ENCODE peak calls at places on chromosomes 7 and 10, in four cellular contexts. One of them, this sample, is unnamed.

GRCh38 chr10:122034149-122034756 is 45.3 kb downstream of the TACC2 start:
- DNase-seq in HCT116: no peak
- DNase-seq in CD8-positive, alpha-beta memory T cell: no peak
- DNase-seq in prostate gland: no peak
- DNase-seq in this sample: no peak

GRCh38 chr7:141071855-141072547 is 1.9 kb upstream of the TMEM178B start:
- DNase-seq in HCT116: no peak
- DNase-seq in prostate gland: no peak
- DNase-seq in CD8-positive, alpha-beta memory T cell: no peak
- DNase-seq in this sample: no peak

GRCh38 chr7:96111405-96111804 is 210.5 kb downstream of the SLC25A13 start:
- DNase-seq in CD8-positive, alpha-beta memory T cell: no peak
- DNase-seq in prostate gland: no peak
- DNase-seq in HCT116: no peak
- DNase-seq in this sample: no peak

GRCh38 chr10:131311661-131312260 is at the start of gene TCERG1L:
- DNase-seq in HCT116: no peak
- DNase-seq in prostate gland: no peak
- DNase-seq in CD8-positive, alpha-beta memory T cell: no peak
- DNase-seq in this sample: no peak

GRCh38 chr7:43454936-43455518 is 127.9 kb upstream of the STK17A start:
- DNase-seq in HCT116: peak; percentile 19
- DNase-seq in CD8-positive, alpha-beta memory T cell: no peak
- DNase-seq in prostate gland: no peak
- DNase-seq in this sample: no peak

GRCh38 chr10:116888380-116889055 is 39.2 kb downstream of the ENO4 start:
- DNase-seq in prostate gland: peak; percentile 65
- DNase-seq in CD8-positive, alpha-beta memory T cell: no peak
- DNase-seq in HCT116: peak; percentile 56
- DNase-seq in this sample: no peak

GRCh38 chr10:16856092-16856491 is 38.9 kb upstream of the RSU1 start:
- DNase-seq in prostate gland: no peak
- DNase-seq in CD8-positive, alpha-beta memory T cell: no peak
- DNase-seq in HCT116: no peak
- DNase-seq in this sample: no peak

GRCh38 chr7:832968-833424 is 720 bp downstream of the SUN1 start:
- DNase-seq in CD8-positive, alpha-beta memory T cell: no peak
- DNase-seq in prostate gland: no peak
- DNase-seq in HCT116: no peak
- DNase-seq in this sample: no peak

GRCh38 chr7:90613088-90613498 is 17.0 kb downstream of the CDK14 start:
- DNase-seq in CD8-positive, alpha-beta memory T cell: no peak
- DNase-seq in HCT116: no peak
- DNase-seq in prostate gland: no peak
- DNase-seq in this sample: no peak

GRCh38 chr7:138975343-138976104 is 5.7 kb downstream of the KIAA1549 start:
- DNase-seq in HCT116: no peak
- DNase-seq in CD8-positive, alpha-beta memory T cell: no peak
- DNase-seq in prostate gland: no peak
- DNase-seq in this sample: no peak

GRCh38 chr7:133649593-133649992 is 396.7 kb downstream of the EXOC4 start:
- DNase-seq in HCT116: no peak
- DNase-seq in CD8-positive, alpha-beta memory T cell: no peak
- DNase-seq in prostate gland: no peak
- DNase-seq in this sample: no peak

GRCh38 chr10:89217057-89217990 is 10.2 kb upstream of the CH25H start:
- DNase-seq in prostate gland: peak; percentile 54
- DNase-seq in HCT116: peak; percentile 38
- DNase-seq in CD8-positive, alpha-beta memory T cell: peak; percentile 42
- DNase-seq in this sample: no peak

GRCh38 chr10:1255166-1255565 is 199.0 kb downstream of the WDR37 start:
- DNase-seq in HCT116: no peak
- DNase-seq in prostate gland: no peak
- DNase-seq in CD8-positive, alpha-beta memory T cell: no peak
- DNase-seq in this sample: no peak

GRCh38 chr7:28152594-28152993 is 28.0 kb downstream of the JAZF1 start:
- DNase-seq in prostate gland: no peak
- DNase-seq in CD8-positive, alpha-beta memory T cell: no peak
- DNase-seq in HCT116: no peak
- DNase-seq in this sample: no peak

GRCh38 chr10:71980181-71981023 is 16.2 kb downstream of the CHST3 start:
- DNase-seq in CD8-positive, alpha-beta memory T cell: no peak
- DNase-seq in prostate gland: no peak
- DNase-seq in HCT116: no peak
- DNase-seq in this sample: no peak

GRCh38 chr10:71981868-71982230 is 17.7 kb downstream of the CHST3 start:
- DNase-seq in HCT116: no peak
- DNase-seq in prostate gland: no peak
- DNase-seq in CD8-positive, alpha-beta memory T cell: no peak
- DNase-seq in this sample: no peak

GRCh38 chr10:71984126-71984797 is 20.1 kb downstream of the CHST3 start:
- DNase-seq in prostate gland: no peak
- DNase-seq in CD8-positive, alpha-beta memory T cell: no peak
- DNase-seq in HCT116: no peak
- DNase-seq in this sample: no peak

GRCh38 chr10:71981024-71981867 is 17.1 kb downstream of the CHST3 start:
- DNase-seq in HCT116: no peak
- DNase-seq in prostate gland: no peak
- DNase-seq in CD8-positive, alpha-beta memory T cell: no peak
- DNase-seq in this sample: no peak

DNA sequence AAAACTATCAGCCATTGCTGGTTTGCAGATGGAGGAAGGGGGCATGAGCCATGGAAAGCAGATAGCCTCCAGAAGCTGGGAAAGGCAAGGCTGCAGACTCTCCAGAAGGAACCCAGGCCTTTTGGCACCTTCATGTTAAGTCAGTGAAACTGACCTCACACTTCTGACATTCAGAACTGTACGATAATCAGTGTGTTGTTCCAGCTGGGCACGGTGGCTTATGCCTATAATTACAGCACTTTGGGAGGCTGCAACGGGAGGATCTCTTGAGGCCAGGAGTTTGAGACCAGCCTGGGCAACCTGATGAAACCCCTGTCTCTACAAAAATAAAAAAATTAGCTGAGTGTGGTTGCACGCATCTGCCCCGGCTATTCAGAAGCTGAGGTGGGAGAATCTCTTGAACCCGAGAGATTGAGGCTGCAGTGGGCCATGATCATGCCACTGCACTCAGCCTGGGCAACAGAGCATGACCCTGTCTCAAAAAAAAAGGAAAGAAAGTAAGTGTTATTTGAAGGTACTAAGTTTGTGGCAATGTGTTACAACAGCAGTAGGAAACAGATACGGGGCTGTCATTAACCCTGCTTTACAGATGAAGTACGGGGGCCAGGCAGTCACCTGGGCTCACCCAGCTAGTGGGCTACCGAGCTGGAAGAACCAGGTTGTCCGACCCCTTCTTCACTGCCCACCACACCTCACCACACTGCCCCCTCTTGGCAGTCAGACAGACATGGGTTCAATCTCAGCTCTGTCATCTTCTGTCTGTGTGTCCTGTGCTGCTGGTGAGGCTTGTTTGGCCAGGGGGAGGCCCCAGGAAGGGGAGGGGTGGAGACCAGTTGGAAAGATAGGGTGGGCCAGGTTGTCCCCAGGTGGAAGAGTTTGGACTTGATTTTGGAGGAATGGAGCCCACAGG is 18.3 kb downstream of the CHST3 start:
- DNase-seq in HCT116: no peak
- DNase-seq in CD8-positive, alpha-beta memory T cell: no peak
- DNase-seq in prostate gland: no peak
- DNase-seq in this sample: no peak
- H3K27ac ChIP-seq in HCT116: no peak overlapping the region
- H3K27ac ChIP-seq in CD8-positive, alpha-beta memory T cell: no peak overlapping the region
- H3K27ac ChIP-seq in prostate gland: no peak overlapping the region
- H3K27ac ChIP-seq in this sample: peak overlapping the region; percentile 64

DNA sequence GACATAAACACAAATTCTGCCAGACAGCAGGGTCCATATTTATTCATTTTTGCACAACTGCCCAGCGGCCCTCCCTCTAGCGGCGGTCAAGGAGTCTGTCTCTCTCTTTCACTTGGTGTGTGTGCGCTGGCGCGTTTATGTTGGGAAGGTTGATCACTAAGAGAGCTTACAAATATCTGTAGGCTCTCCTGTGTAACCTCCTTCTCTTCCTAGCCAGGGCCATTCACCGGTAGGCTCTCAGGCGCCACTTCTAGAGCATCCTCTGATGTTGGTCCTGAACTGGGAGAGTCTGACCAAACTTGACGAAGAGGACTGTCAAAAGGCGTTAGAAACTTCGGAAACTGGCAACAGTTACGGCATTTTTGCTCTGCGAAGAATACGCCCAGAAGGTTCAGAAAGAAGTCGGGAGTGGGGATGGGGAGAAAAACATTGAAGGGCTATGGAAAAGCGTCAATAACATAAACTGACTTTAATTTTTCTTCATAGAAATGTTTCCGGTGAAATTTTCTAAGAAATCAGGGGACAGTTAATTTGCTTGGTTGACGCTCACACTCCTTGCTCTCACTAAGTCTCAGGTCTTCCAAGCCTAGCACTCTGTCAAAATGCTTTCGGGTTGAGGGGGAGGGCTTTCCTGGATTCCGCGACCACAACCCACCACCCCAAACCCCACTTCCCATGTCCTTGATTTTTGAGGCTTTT is 731.1 kb downstream of the ZWINT start:
- DNase-seq in HCT116: no peak
- DNase-seq in CD8-positive, alpha-beta memory T cell: no peak
- DNase-seq in prostate gland: no peak
- DNase-seq in this sample: no peak
- H3K4me3 ChIP-seq in HCT116: no peak overlapping the region
- H3K4me3 ChIP-seq in CD8-positive, alpha-beta memory T cell: no peak overlapping the region
- H3K4me3 ChIP-seq in prostate gland: no peak overlapping the region
- H3K4me3 ChIP-seq in this sample: peak overlapping the region; percentile 48

DNA sequence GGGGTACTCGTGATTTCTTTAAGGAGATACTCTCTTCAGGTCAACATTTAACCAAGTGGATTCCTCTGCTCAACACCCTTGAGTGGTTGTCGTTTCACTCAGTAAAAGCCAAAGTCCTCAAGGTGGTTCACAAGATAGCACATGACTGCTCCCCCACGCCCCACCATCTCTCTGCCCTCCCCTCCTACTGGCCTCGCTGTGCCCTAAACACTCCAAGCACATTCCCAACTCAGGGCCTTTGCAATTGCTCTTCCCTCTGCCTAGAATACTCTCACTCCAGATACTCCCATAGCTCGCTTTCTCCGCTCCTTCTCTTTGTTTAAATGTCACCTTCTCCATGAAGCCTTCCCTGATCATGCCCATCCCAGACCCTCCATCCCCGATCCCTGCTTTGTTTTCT is 72.0 kb upstream of the FHIP2A start:
- DNase-seq in CD8-positive, alpha-beta memory T cell: no peak
- DNase-seq in prostate gland: no peak
- DNase-seq in HCT116: no peak
- DNase-seq in this sample: no peak
- H3K27ac ChIP-seq in CD8-positive, alpha-beta memory T cell: no peak overlapping the region
- H3K27ac ChIP-seq in prostate gland: no peak overlapping the region
- H3K27ac ChIP-seq in HCT116: no peak overlapping the region
- H3K27ac ChIP-seq in this sample: no peak overlapping the region

GRCh38 chr7:52088008-52088787 is 771.6 kb upstream of the COBL start:
- DNase-seq in CD8-positive, alpha-beta memory T cell: no peak
- DNase-seq in prostate gland: no peak
- DNase-seq in HCT116: no peak
- DNase-seq in this sample: no peak
- H3K4me3 ChIP-seq in CD8-positive, alpha-beta memory T cell: no peak overlapping the region
- H3K4me3 ChIP-seq in prostate gland: no peak overlapping the region
- H3K4me3 ChIP-seq in HCT116: no peak overlapping the region
- H3K4me3 ChIP-seq in this sample: peak overlapping the region; percentile 44

GRCh38 chr10:90930971-90931841 is 10.3 kb upstream of the ANKRD1 start:
- DNase-seq in prostate gland: no peak
- DNase-seq in CD8-positive, alpha-beta memory T cell: no peak
- DNase-seq in HCT116: no peak
- DNase-seq in this sample: no peak
- H3K27ac ChIP-seq in prostate gland: peak overlapping the region; percentile 20
- H3K27ac ChIP-seq in CD8-positive, alpha-beta memory T cell: no peak overlapping the region
- H3K27ac ChIP-seq in HCT116: peak overlapping the region; percentile 39
- H3K27ac ChIP-seq in this sample: peak overlapping the region; percentile 74

DNA sequence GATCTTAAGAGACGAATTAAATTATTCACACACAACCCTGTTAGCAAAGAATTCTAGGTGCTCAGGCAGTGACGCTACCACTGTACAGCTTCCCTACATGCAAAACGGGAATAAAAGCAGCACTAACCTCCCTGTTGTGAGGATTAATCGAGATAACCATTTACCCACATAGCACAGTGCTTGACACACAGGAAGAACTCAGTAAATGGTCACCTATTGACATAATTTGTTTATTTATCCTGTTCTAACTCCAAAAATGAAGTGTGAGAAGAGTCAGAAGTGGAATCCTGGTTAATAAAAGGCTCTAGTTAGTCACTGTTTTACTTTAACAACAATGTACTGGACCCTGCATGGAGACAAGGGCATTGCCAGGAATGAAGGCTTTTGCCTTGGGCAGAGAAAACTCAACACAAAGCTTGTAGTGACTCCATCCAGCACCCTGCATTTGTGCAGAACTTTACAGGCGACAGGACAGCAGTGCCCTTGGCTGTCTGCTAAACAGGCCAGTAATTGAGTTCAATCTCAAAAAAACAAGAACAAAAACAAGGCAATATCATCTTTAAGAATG is 103.8 kb downstream of the SORBS1 start:
- DNase-seq in HCT116: no peak
- DNase-seq in prostate gland: no peak
- DNase-seq in CD8-positive, alpha-beta memory T cell: no peak
- DNase-seq in this sample: no peak
- H3K4me3 ChIP-seq in HCT116: no peak overlapping the region
- H3K4me3 ChIP-seq in prostate gland: no peak overlapping the region
- H3K4me3 ChIP-seq in CD8-positive, alpha-beta memory T cell: no peak overlapping the region
- H3K4me3 ChIP-seq in this sample: no peak overlapping the region

DNA sequence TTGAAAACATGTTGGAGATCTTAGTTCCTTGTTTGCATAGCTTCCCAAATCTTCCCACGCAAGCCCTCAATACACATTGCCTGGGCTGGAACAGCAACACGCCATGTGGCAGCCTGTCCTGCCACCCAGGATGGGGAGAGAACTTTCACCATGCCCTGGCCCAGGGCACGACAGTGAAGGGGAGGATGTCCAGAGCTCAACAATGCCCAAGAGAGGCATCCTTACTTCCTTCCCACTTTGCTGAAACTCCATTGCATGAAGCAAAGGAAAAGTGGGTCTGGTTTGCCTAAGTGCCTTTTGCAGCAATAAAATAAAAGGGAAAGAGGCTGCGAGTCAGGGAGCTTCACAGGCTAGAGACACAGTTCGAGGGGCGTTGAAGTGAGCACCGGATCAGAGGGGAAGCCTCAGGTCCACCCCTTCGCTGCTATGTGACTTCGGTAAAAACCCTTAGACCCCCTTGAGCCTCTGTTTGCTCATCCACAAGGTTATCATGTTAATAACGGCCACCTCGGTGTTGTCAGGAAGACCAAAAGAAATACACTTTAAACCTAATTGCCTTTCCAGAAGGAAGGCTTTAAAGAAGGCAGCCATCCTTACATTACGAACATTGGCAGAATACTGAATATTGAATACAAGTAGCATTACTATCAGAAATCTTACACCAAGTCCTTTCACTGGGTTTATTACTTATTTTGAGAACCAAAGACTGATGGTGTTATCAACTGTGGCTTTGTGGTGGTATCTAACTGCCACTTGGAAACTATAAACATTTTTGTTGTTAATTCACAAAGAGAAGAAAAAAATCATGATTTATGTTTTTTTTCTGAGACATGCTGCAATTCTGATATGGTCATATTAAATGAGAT is 133.3 kb downstream of the ICA1 start:
- DNase-seq in prostate gland: no peak
- DNase-seq in HCT116: no peak
- DNase-seq in CD8-positive, alpha-beta memory T cell: peak; percentile 56
- DNase-seq in this sample: no peak
- H3K27ac ChIP-seq in prostate gland: no peak overlapping the region
- H3K27ac ChIP-seq in HCT116: no peak overlapping the region
- H3K27ac ChIP-seq in CD8-positive, alpha-beta memory T cell: no peak overlapping the region
- H3K27ac ChIP-seq in this sample: no peak overlapping the region